ENCODE peak calls at places on chromosomes 2 and 18, in seven cellular contexts. R is HCT116, X is SK-N-SH, P is HepG2, O is K562, G is H1, N is GM12878. A is an unnamed sample.

GRCh38 chr2:128263902-128264331 is 54.8 kb downstream of the HS6ST1 start:
- DNase-seq in R (no peak), X (no peak), P (no peak), O (no peak), G (no peak), N (no peak), A (no peak)

GRCh38 chr2:12293868-12294267 is 422.9 kb upstream of the TRIB2 start:
- DNase-seq in R (no peak), X (no peak), P (no peak), O (no peak), G (no peak), N (peak; percentile 84), A (no peak)

GRCh38 chr2:108324531-108325256 is 36.0 kb downstream of the SULT1C2 start:
- DNase-seq in R (no peak), X (no peak), P (no peak), O (no peak), G (no peak), N (no peak), A (no peak)

GRCh38 chr2:44934962-44935853 is 6.3 kb upstream of the SIX3 start:
- DNase-seq in R (no peak), X (peak; percentile 80), P (peak; percentile 23), O (no peak), G (no peak), N (no peak), A (no peak)

GRCh38 chr18:21004721-21005120 is 106.9 kb downstream of the ROCK1 start:
- DNase-seq in R (no peak), X (no peak), P (no peak), O (no peak), G (no peak), N (no peak), A (no peak)

GRCh38 chr2:66432801-66433694 is 1.9 kb upstream of the MEIS1 start:
- DNase-seq in R (no peak), X (peak; percentile 94), P (peak; percentile 89), O (peak; percentile 87), G (no peak), N (no peak), A (peak; percentile 88)

GRCh38 chr2:25955036-25955435 is 27.3 kb downstream of the KIF3C start:
- DNase-seq in R (no peak), X (no peak), P (no peak), O (no peak), G (no peak), N (no peak), A (no peak)

GRCh38 chr2:9380702-9381628 is 42.4 kb downstream of the ITGB1BP1 start:
- DNase-seq in R (peak; percentile 71), X (no peak), P (peak; percentile 85), O (no peak), G (no peak), N (no peak), A (no peak)

GRCh38 chr2:183035954-183036669 is 2.1 kb downstream of the NCKAP1 start:
- DNase-seq in R (no peak), X (no peak), P (no peak), O (no peak), G (no peak), N (peak; percentile 15), A (no peak)

GRCh38 chr2:71610671-71611070 is 157.3 kb downstream of the DYSF start:
- DNase-seq in R (no peak), X (peak; percentile 11), P (no peak), O (no peak), G (no peak), N (no peak), A (no peak)

GRCh38 chr18:24075731-24076130 is 61.2 kb downstream of the TTC39C start:
- DNase-seq in R (peak; percentile 4), X (no peak), P (no peak), O (no peak), G (no peak), N (no peak), A (no peak)

GRCh38 chr2:196266351-196266750 is 95.0 kb upstream of the STK17B start:
- DNase-seq in R (no peak), X (no peak), P (no peak), O (no peak), G (no peak), N (no peak), A (no peak)

GRCh38 chr2:28283861-28284260 is 108.8 kb upstream of the FOSL2 start:
- DNase-seq in R (no peak), X (no peak), P (no peak), O (no peak), G (no peak), N (no peak), A (no peak)

GRCh38 chr2:28282861-28283646 is 109.6 kb upstream of the FOSL2 start:
- DNase-seq in R (no peak), X (no peak), P (no peak), O (no peak), G (no peak), N (no peak), A (no peak)

GRCh38 chr2:28287261-28287915 is 105.3 kb upstream of the FOSL2 start:
- DNase-seq in R (no peak), X (no peak), P (no peak), O (no peak), G (no peak), N (no peak), A (no peak)

GRCh38 chr2:28288620-28289019 is 104.0 kb upstream of the FOSL2 start:
- DNase-seq in R (no peak), X (no peak), P (no peak), O (no peak), G (no peak), N (no peak), A (no peak)

GRCh38 chr2:28286678-28287077 is 106.0 kb upstream of the FOSL2 start:
- DNase-seq in R (no peak), X (no peak), P (no peak), O (no peak), G (no peak), N (no peak), A (no peak)
- TF ChIP-seq JUND in R (no peak), X (no peak), P (no peak), O (no peak), G (no peak), N (no peak), A (no peak)

GRCh38 chr2:125455110-125455509 is 1200.8 kb upstream of the GYPC start:
- DNase-seq in R (no peak), X (no peak), P (no peak), O (no peak), G (no peak), N (no peak), A (no peak)

GRCh38 chr2:125456851-125457250 is 1199.1 kb upstream of the GYPC start:
- DNase-seq in R (no peak), X (no peak), P (no peak), O (no peak), G (no peak), N (no peak), A (no peak)
- TF ChIP-seq JUND in R (no peak), X (no peak), P (no peak), O (no peak), G (no peak), N (no peak), A (no peak)

DNA sequence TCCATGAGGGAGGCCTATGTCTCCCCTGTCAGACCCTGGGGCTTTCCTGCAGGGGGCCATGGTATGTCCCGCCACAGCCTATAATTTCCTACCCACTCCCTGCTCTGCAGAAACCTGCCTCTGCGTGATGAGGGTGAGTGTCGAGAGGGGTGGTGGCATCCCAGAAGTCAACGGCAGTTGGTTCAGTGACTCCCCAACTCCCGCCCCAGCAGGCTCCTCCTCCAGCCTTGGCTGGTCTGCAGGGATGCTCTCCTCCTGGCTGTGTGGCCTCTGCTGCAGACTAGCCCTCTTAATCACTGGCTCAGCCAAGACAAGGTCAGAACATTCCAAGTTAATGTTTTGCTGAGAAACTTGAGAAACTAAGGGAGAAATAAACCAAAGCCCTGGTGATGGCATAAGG is 13.3 kb downstream of the CELF4 start:
- DNase-seq in R (no peak), X (no peak), P (no peak), O (no peak), G (no peak), N (no peak), A (no peak)
- TF ChIP-seq JUND in R (no peak), X (no peak), P (no peak), O (no peak), G (no peak), N (no peak), A (no peak)

GRCh38 chr2:233100192-233100998 is 40.3 kb downstream of the INPP5D start:
- DNase-seq in R (no peak), X (no peak), P (no peak), O (no peak), G (no peak), N (peak; percentile 95), A (no peak)
- TF ChIP-seq JUND in R (no peak), X (no peak), P (no peak), O (no peak), G (no peak), N (no peak), A (no peak)

GRCh38 chr2:126808929-126809328 is 89.8 kb upstream of the TEX51 start:
- DNase-seq in R (no peak), X (no peak), P (no peak), O (no peak), G (peak; percentile 41), N (no peak), A (no peak)
- TF ChIP-seq JUND in R (no peak), X (no peak), P (no peak), O (no peak), G (peak; percentile 26), N (no peak), A (no peak)

GRCh38 chr2:38523728-38524437 is 78.8 kb downstream of the HNRNPLL start:
- DNase-seq in R (no peak), X (peak; percentile 52), P (no peak), O (peak; percentile 78), G (no peak), N (no peak), A (no peak)
- TF ChIP-seq JUND in R (no peak), X (no peak), P (no peak), O (no peak), G (no peak), N (no peak), A (no peak)

GRCh38 chr2:202064206-202064880 is 8.7 kb upstream of the KIAA2012 start:
- DNase-seq in R (no peak), X (peak; percentile 27), P (no peak), O (no peak), G (no peak), N (no peak), A (no peak)
- TF ChIP-seq JUND in R (no peak), X (peak; percentile 26), P (no peak), O (no peak), G (no peak), N (no peak), A (no peak)

GRCh38 chr18:5196253-5197031 is 615 bp downstream of the AKAIN1 start:
- DNase-seq in R (no peak), X (peak; percentile 22), P (no peak), O (no peak), G (no peak), N (no peak), A (no peak)
- TF ChIP-seq JUND in R (no peak), X (no peak), P (no peak), O (no peak), G (no peak), N (no peak), A (no peak)

A was measured in T47D.